ENCODE peak calls at places on chromosomes 11 and 22, in four cellular contexts. J is GM23338, O is sciatic nerve, E is Panc1. U is an unnamed sample.
A peak's percentile ranks its signal among the peaks of the same experiment; 100 is the strongest.

GRCh38 chr11:100932474-100933100 is 197.0 kb downstream of the PGR start:
- ATAC-seq in E (peak; percentile 59), J (no peak), O (peak; percentile 64), U (peak; percentile 73)

GRCh38 chr11:6200975-6201374 is 2.0 kb downstream of the OR52W1 start:
- ATAC-seq in J (no peak), O (peak; percentile 68), E (no peak), U (no peak)

GRCh38 chr11:36155770-36156485 is 133.3 kb downstream of the COMMD9 start:
- ATAC-seq in O (peak; percentile 18), J (peak; percentile 54), E (peak; percentile 45), U (peak; percentile 61)

GRCh38 chr22:49950396-49950994 is 10.1 kb upstream of the PIM3 start:
- ATAC-seq in O (no peak), J (no peak), E (no peak), U (no peak)

GRCh38 chr11:81839016-81839415 is 894.6 kb downstream of the FAM181B start:
- ATAC-seq in J (peak; percentile 77), E (no peak), O (no peak), U (no peak)

GRCh38 chr11:6219359-6219758 is 14.0 kb downstream of the C11orf42 start:
- ATAC-seq in E (peak; percentile 33), J (no peak), O (peak; percentile 53), U (peak; percentile 90)

GRCh38 chr11:71251761-71252433 is 480 bp downstream of the SHANK2 start:
- ATAC-seq in J (peak; percentile 33), E (peak; percentile 72), O (no peak), U (no peak)

GRCh38 chr22:43897751-43898261 is 6.0 kb upstream of the PNPLA5 start:
- ATAC-seq in J (no peak), E (peak; percentile 38), O (peak; percentile 15), U (peak; percentile 72)

GRCh38 chr11:20162824-20163777 is 2.8 kb upstream of the DBX1 start:
- ATAC-seq in O (no peak), E (peak; percentile 71), J (peak; percentile 44), U (peak; percentile 70)

GRCh38 chr11:95678988-95679387 is 110.6 kb downstream of the FAM76B start:
- ATAC-seq in E (no peak), O (no peak), J (no peak), U (no peak)

GRCh38 chr22:24500251-24500820 is 5.2 kb downstream of the UPB1 start:
- ATAC-seq in J (peak; percentile 56), E (no peak), O (no peak), U (no peak)

GRCh38 chr11:34613462-34614183 is 7.3 kb upstream of the EHF start:
- ATAC-seq in J (no peak), O (peak; percentile 31), E (no peak), U (no peak)

GRCh38 chr11:132649277-132649676 is 883.0 kb downstream of the OPCML start:
- ATAC-seq in E (no peak), J (no peak), O (no peak), U (no peak)

GRCh38 chr11:119681537-119681936 is 47.5 kb downstream of the NECTIN1 start:
- ATAC-seq in O (no peak), E (no peak), J (peak; percentile 13), U (no peak)

GRCh38 chr11:101864098-101864497 is 50.7 kb upstream of the CEP126 start:
- ATAC-seq in J (no peak), E (no peak), O (no peak), U (no peak)

GRCh38 chr11:126054882-126055281 is 7.8 kb downstream of the CDON start:
- ATAC-seq in O (no peak), J (no peak), E (no peak), U (no peak)

GRCh38 chr11:47881145-47881544 is 33.0 kb upstream of the NUP160 start:
- ATAC-seq in O (peak; percentile 72), J (no peak), E (no peak), U (no peak)

GRCh38 chr11:76805206-76805913 is 22.2 kb downstream of the TSKU start:
- ATAC-seq in E (no peak), J (no peak), O (no peak), U (no peak)

GRCh38 chr22:31244044-31244942 is 32.2 kb downstream of the LIMK2 start:
- ATAC-seq in E (peak; percentile 86), J (peak; percentile 54), O (no peak), U (peak; percentile 84)

GRCh38 chr11:61923166-61924015 is 6.0 kb upstream of the RAB3IL1 start:
- ATAC-seq in O (peak; percentile 90), E (no peak), J (peak; percentile 83), U (peak; percentile 73)

GRCh38 chr11:1604181-1604580 is 4.1 kb downstream of the KRTAP5-3 start:
- ATAC-seq in E (no peak), J (no peak), O (no peak), U (no peak)

GRCh38 chr22:41793871-41794270 is 6.6 kb upstream of the CCDC134 start:
- ATAC-seq in O (no peak), E (no peak), J (no peak), U (no peak)

GRCh38 chr11:66867425-66868040 is 10.7 kb downstream of the LRFN4 start:
- ATAC-seq in O (no peak), E (peak; percentile 32), J (peak; percentile 14), U (no peak)

GRCh38 chr11:76232026-76232665 is 25.8 kb upstream of the WNT11 start:
- ATAC-seq in O (no peak), J (no peak), E (no peak), U (no peak)